ENCODE peak calls at places on chromosomes 3 and 15, in eight cellular contexts. Y is lung microvascular endothelial cell; C is activated naive CD4-positive, alpha-beta T cell; W is A549; L is germinal center; X is NCI-H69; O is astrocyte of the cerebellum; J is RPMI7951. F is an unnamed sample.

GRCh38 chr15:84634228-84634837 is 19.8 kb downstream of the WDR73 start:
- DNase-seq in Y (no peak), C (no peak), W (no peak), L (no peak), X (no peak), O (no peak), J (no peak), F (no peak)

GRCh38 chr3:133949438-133949837 is 53.8 kb upstream of the RAB6B start:
- DNase-seq in Y (peak; percentile 89), C (no peak), W (no peak), L (no peak), X (peak; percentile 90), O (no peak), J (peak; percentile 36), F (no peak)

GRCh38 chr3:62467936-62468722 is 94.8 kb upstream of the FEZF2 start:
- DNase-seq in Y (no peak), C (no peak), W (no peak), L (no peak), X (no peak), O (no peak), J (no peak), F (no peak)

GRCh38 chr3:29171583-29171990 is 109.3 kb upstream of the RBMS3 start:
- DNase-seq in Y (peak; percentile 57), C (no peak), W (no peak), L (no peak), X (no peak), O (no peak), J (peak; percentile 74), F (no peak)

GRCh38 chr3:161069441-161070251 is 35.5 kb downstream of the B3GALNT1 start:
- DNase-seq in Y (peak; percentile 93), C (no peak), W (no peak), L (peak; percentile 69), X (peak; percentile 69), O (peak; percentile 65), J (peak; percentile 89), F (peak; percentile 54)

GRCh38 chr3:124780356-124780755 is 50.1 kb downstream of the UMPS start:
- DNase-seq in Y (peak; percentile 29), C (no peak), W (no peak), L (no peak), X (no peak), O (peak; percentile 95), J (peak; percentile 99), F (peak; percentile 80)

GRCh38 chr15:26854435-26854834 is 12.4 kb upstream of the GABRA5 start:
- DNase-seq in Y (no peak), C (no peak), W (no peak), L (no peak), X (no peak), O (no peak), J (no peak), F (no peak)

GRCh38 chr3:126946387-126946786 is 36.5 kb upstream of the PLXNA1 start:
- DNase-seq in Y (no peak), C (no peak), W (no peak), L (no peak), X (no peak), O (no peak), J (no peak), F (no peak)

GRCh38 chr3:177220136-177220974 is 23.1 kb upstream of the TBL1XR1 start:
- DNase-seq in Y (peak; percentile 20), C (no peak), W (no peak), L (no peak), X (no peak), O (no peak), J (no peak), F (no peak)

GRCh38 chr15:57878573-57878972 is 172.1 kb downstream of the POLR2M start:
- DNase-seq in Y (peak; percentile 72), C (no peak), W (no peak), L (no peak), X (no peak), O (no peak), J (no peak), F (no peak)

GRCh38 chr15:44193651-44194396 is 1.2 kb downstream of the FRMD5 start:
- DNase-seq in Y (peak; percentile 34), C (no peak), W (peak; percentile 8), L (no peak), X (peak; percentile 89), O (no peak), J (peak; percentile 46), F (no peak)

GRCh38 chr3:194633349-194634004 is at the start of gene TMEM44:
- DNase-seq in Y (peak; percentile 92), C (peak; percentile 9), W (peak; percentile 74), L (peak; percentile 82), X (peak; percentile 93), O (peak; percentile 32), J (peak; percentile 93), F (no peak)

GRCh38 chr15:72033711-72034110 is 84.2 kb downstream of the MYO9A start:
- DNase-seq in Y (no peak), C (no peak), W (no peak), L (no peak), X (no peak), O (no peak), J (no peak), F (no peak)

GRCh38 chr3:149145361-149145760 is 15.9 kb downstream of the HPS3 start:
- DNase-seq in Y (no peak), C (no peak), W (no peak), L (no peak), X (no peak), O (no peak), J (no peak), F (no peak)

GRCh38 chr15:65087873-65088642 is 11.5 kb downstream of the KBTBD13 start:
- DNase-seq in Y (no peak), C (no peak), W (no peak), L (no peak), X (no peak), O (no peak), J (no peak), F (no peak)

GRCh38 chr3:125119752-125120369 is 64.1 kb upstream of the HEG1 start:
- DNase-seq in Y (no peak), C (no peak), W (no peak), L (peak; percentile 50), X (no peak), O (no peak), J (no peak), F (no peak)

GRCh38 chr15:90344632-90345031 is 7.5 kb upstream of the ZNF774 start:
- DNase-seq in Y (no peak), C (no peak), W (no peak), L (no peak), X (no peak), O (no peak), J (no peak), F (no peak)

GRCh38 chr3:172194702-172195392 is 155.5 kb downstream of the FNDC3B start:
- DNase-seq in Y (peak; percentile 49), C (no peak), W (peak; percentile 55), L (no peak), X (peak; percentile 88), O (no peak), J (peak; percentile 49), F (no peak)

GRCh38 chr15:45573961-45574629 is 13.1 kb upstream of the BLOC1S6 start:
- DNase-seq in Y (peak; percentile 9), C (no peak), W (no peak), L (peak; percentile 28), X (peak; percentile 43), O (no peak), J (peak; percentile 37), F (no peak)

GRCh38 chr15:68614621-68615035 is 35.8 kb downstream of the CORO2B start:
- DNase-seq in Y (peak; percentile 29), C (no peak), W (no peak), L (no peak), X (no peak), O (no peak), J (no peak), F (no peak)

GRCh38 chr3:13879946-13880810 is at the start of gene WNT7A:
- DNase-seq in Y (peak; percentile 17), C (peak; percentile 68), W (peak; percentile 81), L (peak; percentile 57), X (peak; percentile 22), O (no peak), J (no peak), F (no peak)

GRCh38 chr3:41522620-41523019 is 323.3 kb downstream of the CTNNB1 start:
- DNase-seq in Y (no peak), C (no peak), W (no peak), L (no peak), X (no peak), O (no peak), J (peak; percentile 3), F (no peak)

GRCh38 chr3:170414202-170414663 is 4.4 kb upstream of the CLDN11 start:
- DNase-seq in Y (peak; percentile 81), C (no peak), W (peak; percentile 49), L (peak; percentile 57), X (peak; percentile 87), O (peak; percentile 87), J (peak; percentile 92), F (peak; percentile 97)

GRCh38 chr15:39456582-39457330 is 124.1 kb upstream of the THBS1 start:
- DNase-seq in Y (no peak), C (no peak), W (no peak), L (no peak), X (no peak), O (no peak), J (no peak), F (no peak)

GRCh38 chr3:98772022-98772421 is 8.9 kb downstream of the ST3GAL6 start:
- DNase-seq in Y (no peak), C (no peak), W (no peak), L (no peak), X (no peak), O (no peak), J (no peak), F (no peak)

GRCh38 chr3:139803294-139803693 is 125.5 kb upstream of the NMNAT3 start:
- DNase-seq in Y (no peak), C (no peak), W (no peak), L (no peak), X (no peak), O (no peak), J (no peak), F (no peak)

GRCh38 chr15:68149059-68149458 is 56.1 kb downstream of the CALML4 start:
- DNase-seq in Y (no peak), C (no peak), W (no peak), L (no peak), X (no peak), O (peak; percentile 63), J (peak; percentile 57), F (peak; percentile 4)

GRCh38 chr3:101813817-101814440 is 34.9 kb downstream of the NXPE3 start:
- DNase-seq in Y (peak; percentile 51), C (no peak), W (peak; percentile 20), L (peak; percentile 25), X (peak; percentile 2), O (peak; percentile 13), J (peak; percentile 19), F (no peak)

GRCh38 chr15:62439543-62440016 is 274.5 kb upstream of the C2CD4B start:
- DNase-seq in Y (no peak), C (no peak), W (no peak), L (no peak), X (no peak), O (no peak), J (no peak), F (no peak)

GRCh38 chr3:171840831-171841619 is 2.1 kb upstream of the TMEM212 start:
- DNase-seq in Y (no peak), C (no peak), W (no peak), L (no peak), X (no peak), O (no peak), J (no peak), F (no peak)

GRCh38 chr3:10330319-10330718 is 9.4 kb upstream of the SEC13 start:
- DNase-seq in Y (no peak), C (no peak), W (no peak), L (no peak), X (no peak), O (no peak), J (no peak), F (no peak)

GRCh38 chr3:65560133-65560532 is 478.6 kb downstream of the MAGI1 start:
- DNase-seq in Y (no peak), C (no peak), W (no peak), L (no peak), X (no peak), O (no peak), J (no peak), F (no peak)

GRCh38 chr15:74400915-74401757 is 32.6 kb downstream of the SEMA7A start:
- DNase-seq in Y (no peak), C (no peak), W (no peak), L (no peak), X (peak; percentile 17), O (no peak), J (no peak), F (no peak)

GRCh38 chr15:33234019-33234418 is 39.5 kb upstream of the FMN1 start:
- DNase-seq in Y (peak; percentile 48), C (no peak), W (peak; percentile 55), L (no peak), X (peak; percentile 76), O (peak; percentile 51), J (peak; percentile 65), F (no peak)

F was measured in AG09309.